ENCODE peak calls at places on chromosomes 6 and 20, in four cellular contexts. X, N, B and A are unnamed samples.

GRCh38 chr20:23826541-23827018 is at the start of gene CST2:
- DNase-seq in X (no peak), N (peak; percentile 16), B (no peak), A (no peak)

GRCh38 chr6:167856999-167857660 is 30.4 kb downstream of the AFDN start:
- DNase-seq in X (peak; percentile 58), N (peak; percentile 92), B (no peak), A (no peak)

GRCh38 chr6:107690864-107691661 is 133.1 kb downstream of the SCML4 start:
- DNase-seq in X (peak; percentile 30), N (peak; percentile 99), B (no peak), A (no peak)

GRCh38 chr20:47551841-47552240 is 50.2 kb downstream of the NCOA3 start:
- DNase-seq in X (peak; percentile 39), N (peak; percentile 40), B (no peak), A (no peak)

GRCh38 chr6:44527191-44527960 is 139.9 kb downstream of the CDC5L start:
- DNase-seq in X (no peak), N (no peak), B (no peak), A (no peak)

GRCh38 chr6:70673054-70673453 is 5.4 kb downstream of the SMAP1 start:
- DNase-seq in X (peak; percentile 30), N (no peak), B (no peak), A (no peak)

GRCh38 chr6:29705389-29706231 is 17.6 kb upstream of the HLA-F start:
- DNase-seq in X (peak; percentile 87), N (peak; percentile 46), B (peak; percentile 15), A (no peak)

GRCh38 chr6:37103169-37104039 is 66.5 kb upstream of the PIM1 start:
- DNase-seq in X (peak; percentile 79), N (no peak), B (no peak), A (no peak)

GRCh38 chr6:3421763-3422456 is 34.9 kb downstream of the SLC22A23 start:
- DNase-seq in X (no peak), N (peak; percentile 89), B (no peak), A (no peak)

GRCh38 chr20:58649288-58650180 is 1.5 kb upstream of the STX16 start:
- DNase-seq in X (peak; percentile 58), N (no peak), B (no peak), A (no peak)

GRCh38 chr6:33384581-33385020 is 7.0 kb upstream of the KIFC1 start:
- DNase-seq in X (peak; percentile 72), N (peak; percentile 89), B (peak; percentile 34), A (no peak)

GRCh38 chr20:53707341-53708102 is 113.9 kb upstream of the ZNF217 start:
- DNase-seq in X (peak; percentile 36), N (peak; percentile 46), B (peak; percentile 13), A (no peak)

GRCh38 chr20:32052090-32052791 is at the start of gene HCK:
- DNase-seq in X (peak; percentile 79), N (no peak), B (no peak), A (no peak)

GRCh38 chr20:5729348-5729747 is 20.9 kb upstream of the SHLD1 start:
- DNase-seq in X (no peak), N (peak; percentile 29), B (peak; percentile 48), A (peak; percentile 54)

GRCh38 chr6:102485480-102485879 is 1092.0 kb downstream of the GRIK2 start:
- DNase-seq in X (no peak), N (no peak), B (no peak), A (no peak)

GRCh38 chr6:83558975-83559374 is 46.6 kb downstream of the PRSS35 start:
- DNase-seq in X (peak; percentile 28), N (no peak), B (no peak), A (no peak)

GRCh38 chr20:36850759-36851158 is 25.2 kb upstream of the TLDC2 start:
- DNase-seq in X (no peak), N (no peak), B (no peak), A (no peak)

GRCh38 chr6:16760536-16761468 is at the start of gene ATXN1:
- DNase-seq in X (peak; percentile 69), N (peak; percentile 78), B (no peak), A (no peak)

GRCh38 chr6:14601490-14601889 is 483.9 kb downstream of the CD83 start:
- DNase-seq in X (no peak), N (no peak), B (no peak), A (no peak)

GRCh38 chr6:148854086-148854485 is 107.3 kb downstream of the UST start:
- DNase-seq in X (no peak), N (peak; percentile 29), B (no peak), A (no peak)

GRCh38 chr6:156686429-156686939 is 90.7 kb upstream of the ARID1B start:
- DNase-seq in X (peak; percentile 78), N (peak; percentile 61), B (no peak), A (peak; percentile 29)

GRCh38 chr6:77986380-77987034 is 333.7 kb downstream of the MEI4 start:
- DNase-seq in X (no peak), N (no peak), B (no peak), A (no peak)

GRCh38 chr6:15299430-15300131 is 53.7 kb downstream of the JARID2 start:
- DNase-seq in X (no peak), N (peak; percentile 57), B (no peak), A (no peak)

GRCh38 chr20:19435820-19436219 is 223.4 kb downstream of the SLC24A3 start:
- DNase-seq in X (no peak), N (no peak), B (no peak), A (no peak)
- TF ChIP-seq CTCF in X (no peak), N (no peak), B (no peak), A (no peak)

GRCh38 chr6:50850860-50851259 is 32.2 kb downstream of the TFAP2B start:
- DNase-seq in X (no peak), N (no peak), B (no peak), A (no peak)

GRCh38 chr6:50851269-50851847 is 32.7 kb downstream of the TFAP2B start:
- DNase-seq in X (no peak), N (no peak), B (no peak), A (no peak)

GRCh38 chr6:50849016-50849748 is 30.5 kb downstream of the TFAP2B start:
- DNase-seq in X (peak; percentile 82), N (no peak), B (no peak), A (no peak)

GRCh38 chr6:50849781-50850180 is 31.1 kb downstream of the TFAP2B start:
- DNase-seq in X (no peak), N (no peak), B (no peak), A (no peak)

GRCh38 chr6:50850223-50850751 is 31.6 kb downstream of the TFAP2B start:
- DNase-seq in X (peak; percentile 60), N (no peak), B (no peak), A (no peak)
- H3K4me3 ChIP-seq in X (peak overlapping the region; percentile 56), N (no peak overlapping the region), B (no peak overlapping the region), A (no peak overlapping the region)

GRCh38 chr6:21899708-21900107 is 306.2 kb downstream of the SOX4 start:
- DNase-seq in X (no peak), N (no peak), B (no peak), A (no peak)

GRCh38 chr6:21902766-21903165 is 309.2 kb downstream of the SOX4 start:
- DNase-seq in X (peak; percentile 27), N (no peak), B (no peak), A (no peak)

GRCh38 chr6:21905531-21905930 is 312.0 kb downstream of the SOX4 start:
- DNase-seq in X (no peak), N (no peak), B (no peak), A (no peak)

GRCh38 chr6:21898107-21898796 is 304.7 kb downstream of the SOX4 start:
- DNase-seq in X (no peak), N (peak; percentile 58), B (peak; percentile 54), A (no peak)

GRCh38 chr6:21900730-21901129 is 307.2 kb downstream of the SOX4 start:
- DNase-seq in X (no peak), N (peak; percentile 85), B (no peak), A (no peak)
- TF ChIP-seq CTCF in X (no peak), N (no peak), B (no peak), A (no peak)

GRCh38 chr6:26240981-26241770 is 123.8 kb upstream of the BTN3A2 start:
- DNase-seq in X (peak; percentile 65), N (peak; percentile 87), B (no peak), A (no peak)
- H3K4me3 ChIP-seq in X (peak overlapping the region; percentile 65), N (peak overlapping the region; percentile 67), B (peak overlapping the region; percentile 77), A (peak overlapping the region; percentile 46)